ENCODE peak calls at places on chromosomes 16 and 17, in nine cellular contexts. M is GM12878, V is uterus, C is brain microvascular endothelial cell, X is prostate gland, P is GM12865, Q is AG09319, N is fibroblast of villous mesenchyme, U is GM06990. O is an unnamed sample.

GRCh38 chr16:31488630-31489564 is 6.0 kb downstream of the SLC5A2 start:
- DNase-seq in Q (no peak), C (no peak), N (no peak), U (no peak), V (no peak), P (no peak), X (no peak), M (no peak), O (no peak)

GRCh38 chr16:66728804-66729203 is 22.6 kb downstream of the DYNC1LI2 start:
- DNase-seq in M (no peak), P (no peak), U (no peak), C (no peak), N (no peak), Q (no peak), X (no peak), V (no peak), O (no peak)

GRCh38 chr17:9226130-9226793 is 205.0 kb downstream of the NTN1 start:
- DNase-seq in P (no peak), V (no peak), N (no peak), C (no peak), U (no peak), Q (no peak), M (no peak), X (no peak), O (no peak)

GRCh38 chr16:72934661-72935403 is 113.1 kb downstream of the ZFHX3 start:
- DNase-seq in P (no peak), N (peak), C (no peak), X (no peak), U (no peak), V (peak), Q (peak), M (no peak), O (no peak)

GRCh38 chr17:68908045-68908444 is 47.1 kb downstream of the ABCA8 start:
- DNase-seq in N (no peak), X (no peak), Q (no peak), P (peak), U (peak), C (no peak), V (no peak), M (peak), O (no peak)

GRCh38 chr16:56927471-56927870 is 4.5 kb upstream of the HERPUD1 start:
- DNase-seq in U (no peak), C (no peak), V (no peak), M (no peak), N (no peak), X (no peak), Q (no peak), P (no peak), O (no peak)

GRCh38 chr17:1905190-1905919 is 75.5 kb downstream of the RPA1 start:
- DNase-seq in N (no peak), U (no peak), P (no peak), M (no peak), X (no peak), C (no peak), Q (no peak), V (no peak), O (no peak)

GRCh38 chr16:59478806-59479205 is 744.7 kb upstream of the GOT2 start:
- DNase-seq in N (no peak), U (no peak), P (no peak), M (no peak), Q (peak), X (no peak), V (no peak), C (no peak), O (no peak)

GRCh38 chr17:45404870-45405249 is 27.8 kb downstream of the ARHGAP27 start:
- DNase-seq in N (no peak), M (no peak), U (no peak), C (no peak), Q (no peak), V (no peak), P (no peak), X (no peak), O (no peak)

GRCh38 chr17:33696102-33696501 is 403.0 kb upstream of the ASIC2 start:
- DNase-seq in X (no peak), N (no peak), Q (no peak), P (no peak), V (no peak), U (no peak), C (no peak), M (no peak), O (no peak)

GRCh38 chr16:23432176-23433128 is 20.5 kb downstream of the COG7 start:
- DNase-seq in C (no peak), X (no peak), Q (no peak), N (no peak), P (no peak), U (no peak), M (no peak), V (no peak), O (no peak)
- TF ChIP-seq CTCF in C (peak), X (peak), Q (no peak), N (no peak), P (no peak), U (peak), M (no peak), V (no peak), O (no peak)

GRCh38 chr16:29863669-29863984 is 601 bp upstream of the CDIPT start:
- DNase-seq in M (no peak), V (no peak), Q (no peak), U (no peak), N (no peak), P (no peak), C (no peak), X (no peak), O (no peak)
- TF ChIP-seq CTCF in M (no peak), V (no peak), Q (no peak), U (no peak), N (no peak), P (no peak), C (no peak), X (no peak), O (no peak)

GRCh38 chr17:50966163-50966666 is 100.1 kb upstream of the TOB1 start:
- DNase-seq in N (no peak), V (no peak), U (no peak), P (no peak), M (no peak), Q (no peak), X (no peak), C (no peak), O (no peak)
- TF ChIP-seq CTCF in N (no peak), V (no peak), U (no peak), P (no peak), M (no peak), Q (no peak), X (no peak), C (no peak), O (no peak)

DNA sequence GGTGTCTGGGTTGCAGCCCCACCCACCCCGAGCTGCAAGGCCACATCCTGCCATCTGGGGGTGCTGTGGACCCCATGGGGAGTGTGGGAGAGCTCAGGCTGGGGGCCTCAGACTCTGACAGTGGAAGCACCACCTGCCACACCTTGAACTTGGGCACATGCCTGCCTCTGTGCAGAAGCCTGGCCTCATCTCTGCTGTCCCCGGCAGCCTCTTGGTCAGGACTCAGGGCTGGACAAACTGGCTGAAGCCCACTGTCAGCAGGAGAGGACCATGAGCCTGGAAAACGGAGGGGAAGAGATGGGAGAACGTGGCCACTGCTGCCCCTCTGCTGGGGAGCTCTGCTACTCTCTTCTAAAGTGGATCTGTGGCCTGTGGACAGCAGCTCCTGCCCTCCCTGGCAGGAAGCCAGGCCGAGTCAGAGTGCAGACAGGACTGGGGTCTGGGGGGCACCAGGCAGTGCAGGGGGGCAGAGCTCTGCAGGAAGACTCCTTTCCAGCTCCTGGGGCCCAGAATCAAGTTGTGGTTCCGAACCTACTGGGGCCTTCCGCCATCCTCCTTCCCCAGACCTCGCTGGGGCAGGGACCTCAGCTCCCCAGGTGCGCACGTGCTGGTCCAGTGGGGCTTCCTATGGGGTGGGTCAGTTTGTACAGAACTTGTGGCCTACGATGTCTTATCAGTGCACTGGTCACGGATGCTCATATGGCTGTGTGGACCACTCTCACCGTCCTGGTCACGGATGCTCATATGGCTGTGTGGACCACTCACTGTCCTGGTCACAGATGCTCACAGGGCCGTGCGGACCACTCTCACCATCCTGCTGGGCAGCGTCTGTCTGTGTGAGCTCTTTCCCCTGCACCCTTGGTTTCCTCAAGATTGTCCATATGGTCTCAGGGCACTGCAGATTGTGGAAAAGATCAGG is 207.7 kb downstream of the LAT start:
- DNase-seq in N (no peak), Q (no peak), X (no peak), M (no peak), C (no peak), P (no peak), U (no peak), V (peak), O (no peak)
- TF ChIP-seq CTCF in N (peak), Q (peak), X (no peak), M (peak), C (peak), P (peak), U (peak), V (no peak), O (peak)

DNA sequence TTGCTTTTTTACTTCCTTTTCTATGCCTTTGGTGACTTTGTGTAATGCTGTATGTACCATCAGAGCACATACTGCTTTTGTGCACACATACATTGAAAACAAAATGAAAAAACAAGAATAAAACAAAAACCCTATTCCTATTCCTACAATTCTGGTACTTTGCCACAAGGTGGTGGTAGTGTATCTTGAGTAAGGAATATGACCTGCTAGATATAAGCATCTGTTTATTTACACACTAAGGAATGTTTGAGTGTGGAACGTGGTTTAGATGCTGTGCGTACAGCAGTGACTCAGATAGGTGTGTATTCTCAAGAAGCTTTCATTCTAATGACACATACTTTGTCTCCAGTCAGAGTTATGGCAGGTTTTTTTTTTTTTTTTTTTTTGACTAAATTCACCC is 606.2 kb downstream of the WWOX start:
- DNase-seq in V (no peak), U (peak), C (peak), X (no peak), P (peak), M (peak), N (peak), Q (no peak), O (peak)
- TF ChIP-seq CTCF in V (no peak), U (peak), C (peak), X (peak), P (peak), M (peak), N (peak), Q (no peak), O (peak)

GRCh38 chr17:40551874-40552768 is 13.2 kb downstream of the CCR7 start:
- DNase-seq in U (no peak), N (peak), M (no peak), C (peak), Q (peak), X (no peak), V (peak), P (peak), O (no peak)
- TF ChIP-seq CTCF in U (no peak), N (no peak), M (no peak), C (peak), Q (no peak), X (no peak), V (no peak), P (no peak), O (no peak)

GRCh38 chr16:87559976-87560375 is 42.3 kb upstream of the JPH3 start:
- DNase-seq in P (no peak), N (no peak), Q (no peak), X (no peak), C (no peak), U (no peak), V (no peak), M (no peak), O (no peak)

GRCh38 chr16:87561200-87562105 is 40.9 kb upstream of the JPH3 start:
- DNase-seq in P (no peak), U (no peak), X (no peak), C (no peak), N (no peak), Q (no peak), V (no peak), M (no peak), O (no peak)

GRCh38 chr16:87558682-87559081 is 43.6 kb upstream of the JPH3 start:
- DNase-seq in Q (no peak), V (no peak), U (no peak), P (no peak), X (no peak), M (no peak), N (no peak), C (no peak), O (no peak)

GRCh38 chr16:87562201-87562600 is 40.1 kb upstream of the JPH3 start:
- DNase-seq in U (no peak), X (no peak), Q (no peak), P (no peak), N (no peak), M (no peak), V (no peak), C (no peak), O (no peak)

GRCh38 chr16:87560428-87561199 is 41.7 kb upstream of the JPH3 start:
- DNase-seq in N (peak), C (no peak), U (peak), M (no peak), Q (no peak), P (peak), V (no peak), X (no peak), O (no peak)
- TF ChIP-seq CTCF in N (no peak), C (no peak), U (no peak), M (no peak), Q (no peak), P (no peak), V (no peak), X (no peak), O (no peak)

GRCh38 chr17:66904760-66905637 is 59.5 kb upstream of the CACNG4 start:
- DNase-seq in P (no peak), Q (no peak), N (peak), U (no peak), M (no peak), X (peak), V (peak), C (peak), O (peak)
- TF ChIP-seq CTCF in P (no peak), Q (no peak), N (no peak), U (no peak), M (no peak), X (no peak), V (no peak), C (no peak), O (peak)